ENCODE peak calls at places on chromosome 5, in ten cellular contexts. Y is fibroblast of pulmonary artery; O is Calu3; M is CD8-positive, alpha-beta T cell; Q is right lobe of liver; L is esophagus squamous epithelium; F is GM20000; Z is heart left ventricle; D is GM12865; E is uterus. T is an unnamed sample.

GRCh38 chr5:10315824-10316509 is 8.3 kb upstream of the CMBL start:
- DNase-seq in F (no peak), Z (no peak), M (no peak), D (no peak), Y (no peak), L (no peak), O (no peak), E (no peak), Q (no peak), T (no peak)

GRCh38 chr5:152634596-152634995 is 229.5 kb upstream of the NMUR2 start:
- DNase-seq in E (no peak), Q (no peak), Y (no peak), Z (peak; percentile 46), O (no peak), M (no peak), L (no peak), D (no peak), F (no peak), T (no peak)

GRCh38 chr5:109100971-109101370 is 308.8 kb downstream of the PJA2 start:
- DNase-seq in M (no peak), Y (no peak), Q (no peak), F (no peak), O (no peak), E (no peak), D (no peak), L (no peak), Z (no peak), T (no peak)

GRCh38 chr5:137292461-137293025 is 206.6 kb downstream of the SPOCK1 start:
- DNase-seq in M (no peak), O (no peak), Y (no peak), Q (no peak), D (no peak), Z (no peak), F (no peak), L (no peak), E (no peak), T (no peak)

GRCh38 chr5:59813761-59814562 is 79.6 kb downstream of the PDE4D start:
- DNase-seq in Z (no peak), Q (no peak), E (no peak), D (peak; percentile 73), O (peak; percentile 57), Y (peak; percentile 84), L (no peak), F (peak; percentile 58), M (no peak), T (no peak)

GRCh38 chr5:124252094-124252750 is 494.2 kb downstream of the ZNF608 start:
- DNase-seq in E (no peak), M (no peak), F (no peak), Q (no peak), Y (peak; percentile 18), O (no peak), L (no peak), D (no peak), Z (no peak), T (no peak)

GRCh38 chr5:98173334-98173733 is 600.1 kb upstream of the RGMB start:
- DNase-seq in Q (no peak), O (no peak), E (no peak), D (no peak), L (no peak), Y (peak; percentile 38), M (no peak), F (no peak), Z (no peak), T (no peak)

GRCh38 chr5:170633235-170634041 is 129.6 kb downstream of the KCNIP1 start:
- DNase-seq in F (no peak), Z (peak; percentile 78), Q (no peak), Y (peak; percentile 90), L (no peak), O (peak; percentile 48), D (no peak), M (no peak), E (peak; percentile 85), T (no peak)

GRCh38 chr5:132001647-132002561 is 9.6 kb downstream of the ACSL6 start:
- DNase-seq in F (no peak), D (no peak), Y (peak; percentile 17), O (peak; percentile 65), Q (no peak), L (no peak), M (no peak), Z (no peak), E (no peak), T (no peak)

GRCh38 chr5:132005591-132005990 is 5.9 kb downstream of the ACSL6 start:
- DNase-seq in Y (no peak), M (no peak), E (no peak), L (no peak), O (no peak), F (no peak), Q (no peak), D (no peak), Z (no peak), T (no peak)

GRCh38 chr5:132002701-132003100 is 8.8 kb downstream of the ACSL6 start:
- DNase-seq in O (no peak), E (no peak), Z (no peak), D (no peak), M (no peak), F (no peak), Q (no peak), Y (no peak), L (no peak), T (no peak)

GRCh38 chr5:132003982-132004381 is 7.5 kb downstream of the ACSL6 start:
- DNase-seq in Z (no peak), E (no peak), Q (no peak), D (no peak), Y (no peak), O (no peak), M (no peak), L (no peak), F (no peak), T (no peak)

GRCh38 chr5:132003170-132003744 is 8.2 kb downstream of the ACSL6 start:
- DNase-seq in E (no peak), D (no peak), M (no peak), O (no peak), Q (no peak), F (no peak), L (no peak), Z (peak; percentile 36), Y (peak; percentile 20), T (no peak)
- TF ChIP-seq CTCF in E (no peak), D (no peak), M (no peak), O (no peak), Q (no peak), F (no peak), L (no peak), Z (no peak), Y (peak; percentile 22), T (no peak)

DNA sequence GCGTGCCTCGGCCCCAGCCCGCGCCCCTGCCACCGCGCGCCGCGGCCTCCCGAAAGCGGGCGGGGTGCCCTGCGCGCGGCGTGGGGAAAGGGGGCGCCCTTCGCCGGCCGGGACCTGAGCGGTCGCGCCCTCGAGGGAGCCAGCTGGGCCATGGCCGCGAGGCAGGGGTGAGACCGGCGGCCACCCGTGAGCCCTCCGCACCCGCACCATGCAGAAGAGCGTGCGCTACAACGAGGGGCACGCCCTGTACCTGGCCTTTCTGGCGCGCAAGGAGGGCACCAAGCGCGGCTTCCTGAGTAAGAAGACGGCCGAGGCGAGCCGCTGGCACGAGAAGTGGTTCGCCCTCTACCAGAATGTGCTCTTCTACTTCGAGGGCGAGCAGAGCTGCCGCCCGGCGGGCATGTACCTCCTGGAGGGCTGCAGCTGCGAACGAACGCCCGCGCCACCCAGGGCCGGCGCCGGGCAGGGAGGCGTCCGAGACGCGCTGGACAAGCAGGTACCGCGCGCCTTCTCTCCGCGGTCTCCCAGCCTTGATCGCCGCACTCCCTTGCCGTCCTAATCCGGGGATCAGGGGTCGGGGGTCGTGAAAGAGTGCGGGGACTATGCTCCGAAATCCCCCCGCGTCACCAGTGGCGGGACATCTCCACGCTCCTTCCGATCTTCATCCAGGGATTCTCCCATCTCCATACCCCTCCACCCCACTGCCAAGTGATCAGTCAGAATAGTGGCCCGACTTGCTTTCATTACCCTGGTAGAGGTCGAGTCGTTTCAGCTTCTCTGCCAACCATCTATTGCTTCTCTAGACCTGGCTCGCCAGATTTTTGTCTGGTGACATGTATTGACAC is 590 bp downstream of the RASGRF2 start:
- DNase-seq in E (no peak), Y (peak; percentile 18), M (peak; percentile 79), Z (peak; percentile 46), D (no peak), F (peak; percentile 46), O (peak; percentile 82), Q (peak; percentile 26), L (no peak), T (no peak)
- TF ChIP-seq CTCF in E (no peak), Y (no peak), M (no peak), Z (peak; percentile 33), D (no peak), F (no peak), O (peak; percentile 53), Q (peak; percentile 19), L (no peak), T (peak; percentile 30)

DNA sequence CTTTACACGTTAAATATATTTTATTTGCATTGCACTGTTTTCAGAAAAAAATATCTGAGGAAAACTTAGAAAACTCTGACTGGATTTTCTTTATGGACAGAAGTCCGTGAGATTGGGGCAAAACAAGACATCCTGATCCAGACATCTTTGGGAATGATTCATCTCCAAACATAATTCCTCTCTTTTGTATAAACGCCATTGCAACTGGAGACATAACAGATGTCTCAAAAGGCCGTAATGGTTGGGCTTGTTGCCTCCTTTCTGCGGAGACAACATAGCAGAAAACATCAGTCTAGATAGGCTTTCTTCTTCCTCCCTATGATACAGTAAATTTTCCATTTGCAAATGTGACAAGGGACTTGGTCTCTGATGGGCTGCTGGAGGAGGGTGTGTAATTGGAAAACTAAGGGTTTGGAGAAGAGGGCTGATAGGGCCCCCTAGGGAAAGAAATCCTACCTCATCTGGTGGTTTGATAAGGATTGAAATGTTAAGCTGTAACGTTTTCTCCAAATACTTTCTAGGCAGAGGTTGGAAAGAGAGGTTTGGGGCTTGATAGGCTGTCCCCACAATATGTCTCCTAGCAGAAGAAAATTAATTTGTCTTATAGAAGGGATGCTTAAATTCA is 631.5 kb upstream of the ST8SIA4 start:
- DNase-seq in L (no peak), D (no peak), F (no peak), Q (no peak), Y (no peak), E (no peak), Z (no peak), M (no peak), O (no peak), T (no peak)
- TF ChIP-seq CTCF in L (no peak), D (no peak), F (no peak), Q (no peak), Y (no peak), E (no peak), Z (no peak), M (no peak), O (no peak), T (no peak)

GRCh38 chr5:74034738-74035137 is 408.7 kb downstream of the ARHGEF28 start:
- DNase-seq in Y (peak; percentile 76), Q (no peak), L (no peak), Z (no peak), O (no peak), M (no peak), D (no peak), F (no peak), E (no peak), T (no peak)

GRCh38 chr5:74031536-74031935 is 405.5 kb downstream of the ARHGEF28 start:
- DNase-seq in D (no peak), F (no peak), Q (no peak), Y (no peak), Z (no peak), M (no peak), E (no peak), O (no peak), L (no peak), T (no peak)

GRCh38 chr5:74032617-74033016 is 406.6 kb downstream of the ARHGEF28 start:
- DNase-seq in O (no peak), F (no peak), M (no peak), Z (no peak), Q (no peak), D (no peak), L (no peak), E (no peak), Y (no peak), T (no peak)

GRCh38 chr5:74040065-74040551 is 414.1 kb downstream of the ARHGEF28 start:
- DNase-seq in M (no peak), Y (peak; percentile 74), Z (no peak), D (no peak), O (no peak), Q (no peak), E (no peak), L (no peak), F (no peak), T (no peak)

DNA sequence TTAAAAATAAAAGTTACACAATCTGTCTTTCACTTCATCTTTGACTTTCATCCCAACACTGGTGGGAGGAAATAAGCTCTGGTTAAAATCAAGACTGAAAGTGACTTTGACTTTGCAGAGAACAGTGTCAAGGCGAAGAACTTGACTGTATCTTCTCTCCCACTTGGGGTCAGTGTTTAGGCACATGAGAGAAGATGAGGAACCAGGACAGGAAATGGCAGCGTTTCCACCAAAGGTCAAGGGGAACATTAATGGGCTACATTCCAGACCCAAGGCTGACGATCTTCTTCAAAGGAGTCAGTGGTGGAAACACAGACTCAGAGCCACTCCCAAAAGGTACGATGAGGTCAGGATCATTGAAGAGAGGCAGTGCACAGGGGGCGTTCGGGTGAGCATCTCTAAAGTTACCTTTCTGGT is 409.5 kb downstream of the ARHGEF28 start:
- DNase-seq in Z (peak; percentile 50), Y (peak; percentile 85), E (peak; percentile 28), D (peak; percentile 83), F (peak; percentile 36), Q (no peak), L (no peak), O (peak; percentile 49), M (no peak), T (no peak)
- TF ChIP-seq CTCF in Z (peak; percentile 66), Y (peak; percentile 60), E (peak; percentile 49), D (peak; percentile 58), F (no peak), Q (peak; percentile 36), L (no peak), O (peak; percentile 40), M (no peak), T (peak; percentile 56)